ENCODE peak calls at places on chromosome 1, in five cellular contexts. One of them, this sample, is unnamed.

GRCh38 chr1:243946946-243947345 is 96.9 kb upstream of the AKT3 start:
- DNase-seq in NCI-H2081: no peak
- DNase-seq in hepatic stellate cell: no peak
- DNase-seq in memory B cell: no peak
- DNase-seq in KBM-7: no peak
- DNase-seq in this sample: peak; percentile 25

GRCh38 chr1:15680614-15681345 is 3.3 kb upstream of the PLEKHM2 start:
- DNase-seq in NCI-H2081: no peak
- DNase-seq in KBM-7: no peak
- DNase-seq in hepatic stellate cell: peak; percentile 82
- DNase-seq in memory B cell: no peak
- DNase-seq in this sample: no peak

GRCh38 chr1:84000954-84001495 is 2.1 kb upstream of the TTLL7 start:
- DNase-seq in KBM-7: no peak
- DNase-seq in hepatic stellate cell: no peak
- DNase-seq in NCI-H2081: no peak
- DNase-seq in memory B cell: no peak
- DNase-seq in this sample: no peak

GRCh38 chr1:14039894-14040430 is 340.0 kb downstream of the PRDM2 start:
- DNase-seq in KBM-7: no peak
- DNase-seq in hepatic stellate cell: no peak
- DNase-seq in memory B cell: no peak
- DNase-seq in NCI-H2081: no peak
- DNase-seq in this sample: no peak

GRCh38 chr1:147151244-147151643 is 21.0 kb downstream of the PRKAB2 start:
- DNase-seq in memory B cell: no peak
- DNase-seq in KBM-7: no peak
- DNase-seq in NCI-H2081: no peak
- DNase-seq in hepatic stellate cell: no peak
- DNase-seq in this sample: no peak

GRCh38 chr1:28577052-28577678 is 14.9 kb upstream of the RAB42 start:
- DNase-seq in NCI-H2081: no peak
- DNase-seq in hepatic stellate cell: no peak
- DNase-seq in memory B cell: no peak
- DNase-seq in KBM-7: peak; percentile 49
- DNase-seq in this sample: no peak

GRCh38 chr1:7108251-7108650 is 323.0 kb downstream of the CAMTA1 start:
- DNase-seq in hepatic stellate cell: no peak
- DNase-seq in memory B cell: no peak
- DNase-seq in NCI-H2081: no peak
- DNase-seq in KBM-7: peak; percentile 75
- DNase-seq in this sample: peak; percentile 40

GRCh38 chr1:64663654-64664053 is 81.2 kb upstream of the RAVER2 start:
- DNase-seq in memory B cell: no peak
- DNase-seq in KBM-7: peak; percentile 14
- DNase-seq in NCI-H2081: no peak
- DNase-seq in hepatic stellate cell: no peak
- DNase-seq in this sample: no peak

GRCh38 chr1:17045623-17046022 is 8.2 kb downstream of the SDHB start:
- DNase-seq in KBM-7: no peak
- DNase-seq in hepatic stellate cell: no peak
- DNase-seq in NCI-H2081: no peak
- DNase-seq in memory B cell: no peak
- DNase-seq in this sample: no peak